ENCODE peak calls at places on chromosome 5, in ten cellular contexts. K is uterus, R is stomach, U is astrocyte of the spinal cord, H is nephron progenitor cell, C is Peyer's patch, L is cardiac muscle cell, Q is B cell, O is kidney, P is HL-60. D is an unnamed sample.
A peak's percentile ranks its signal among the peaks of the same experiment; 100 is the strongest.

GRCh38 chr5:6712136-6712581 is 1.1 kb upstream of the TENT4A start:
- DNase-seq in H (peak; percentile 61), U (peak; percentile 61), O (peak; percentile 86), K (peak; percentile 59), R (peak; percentile 50), C (peak; percentile 80), Q (peak; percentile 58), P (peak; percentile 42), L (peak; percentile 57), D (no peak)

GRCh38 chr5:94508421-94509148 is 109.8 kb downstream of the KIAA0825 start:
- DNase-seq in P (no peak), H (no peak), O (no peak), U (no peak), K (no peak), R (no peak), L (no peak), Q (no peak), C (no peak), D (no peak)

GRCh38 chr5:98065261-98065909 is 708.1 kb upstream of the RGMB start:
- DNase-seq in H (no peak), K (no peak), Q (no peak), L (no peak), R (no peak), C (no peak), U (peak; percentile 28), O (no peak), P (no peak), D (no peak)

GRCh38 chr5:139588962-139589361 is 27.8 kb downstream of the UBE2D2 start:
- DNase-seq in P (no peak), C (no peak), R (no peak), L (no peak), Q (no peak), H (no peak), O (no peak), K (no peak), U (no peak), D (no peak)

GRCh38 chr5:66744040-66744439 is 147.8 kb downstream of the MAST4 start:
- DNase-seq in R (no peak), K (no peak), H (no peak), O (no peak), L (peak; percentile 91), P (no peak), C (no peak), Q (no peak), U (peak; percentile 39), D (no peak)

GRCh38 chr5:112686675-112687074 is 51.0 kb upstream of the APC start:
- DNase-seq in Q (peak; percentile 46), U (no peak), L (no peak), C (no peak), O (no peak), R (no peak), P (no peak), H (no peak), K (no peak), D (no peak)

GRCh38 chr5:435961-436640 is 6.9 kb upstream of the EXOC3 start:
- DNase-seq in H (no peak), R (no peak), C (peak; percentile 49), L (peak; percentile 21), Q (no peak), P (peak; percentile 39), K (peak; percentile 0), O (peak; percentile 63), U (no peak), D (no peak)

GRCh38 chr5:134567651-134568338 is 42.3 kb downstream of the JADE2 start:
- DNase-seq in Q (no peak), H (no peak), C (no peak), R (no peak), U (peak; percentile 52), L (peak; percentile 57), O (peak; percentile 70), K (peak; percentile 69), P (peak; percentile 10), D (no peak)

GRCh38 chr5:67842806-67843205 is 372.8 kb upstream of the PIK3R1 start:
- DNase-seq in H (no peak), P (no peak), R (no peak), C (no peak), O (no peak), L (peak; percentile 56), U (peak; percentile 19), Q (no peak), K (no peak), D (no peak)

GRCh38 chr5:13188393-13188792 is 756.1 kb downstream of the DNAH5 start:
- DNase-seq in K (no peak), Q (no peak), L (no peak), O (no peak), H (no peak), C (no peak), P (no peak), R (no peak), U (no peak), D (no peak)

GRCh38 chr5:55231476-55232193 is 1.8 kb downstream of the CCNO start:
- DNase-seq in C (peak; percentile 62), H (peak; percentile 59), U (peak; percentile 49), Q (no peak), O (peak; percentile 75), L (peak; percentile 14), P (no peak), K (no peak), R (no peak), D (no peak)

GRCh38 chr5:172953776-172954189 is 5.4 kb upstream of the RPL26L1 start:
- DNase-seq in L (peak; percentile 81), H (no peak), Q (no peak), K (no peak), U (peak; percentile 79), O (no peak), P (no peak), R (no peak), C (no peak), D (no peak)

GRCh38 chr5:107242411-107242810 is 428.3 kb downstream of the EFNA5 start:
- DNase-seq in O (no peak), K (no peak), Q (no peak), H (no peak), R (no peak), U (no peak), P (no peak), C (no peak), L (no peak), D (no peak)

GRCh38 chr5:93800988-93801811 is 59.8 kb upstream of the POU5F2 start:
- DNase-seq in O (no peak), C (no peak), R (no peak), K (peak; percentile 16), H (peak; percentile 24), Q (no peak), L (peak; percentile 69), P (peak; percentile 2), U (peak; percentile 77), D (no peak)

GRCh38 chr5:131679911-131680310 is 44.9 kb upstream of the RAPGEF6 start:
- DNase-seq in Q (no peak), U (peak; percentile 69), L (peak; percentile 80), K (no peak), O (no peak), C (no peak), P (no peak), R (no peak), H (no peak), D (no peak)

GRCh38 chr5:128341056-128341455 is 197.0 kb downstream of the FBN2 start:
- DNase-seq in H (no peak), P (peak; percentile 55), C (no peak), R (no peak), L (peak; percentile 89), O (no peak), Q (no peak), K (no peak), U (no peak), D (no peak)

GRCh38 chr5:78327761-78328510 is 32.5 kb upstream of the SCAMP1 start:
- DNase-seq in P (no peak), U (no peak), R (peak; percentile 67), C (no peak), O (no peak), Q (no peak), H (no peak), L (no peak), K (no peak), D (no peak)

GRCh38 chr5:83467315-83468044 is 4.1 kb upstream of the VCAN start:
- DNase-seq in R (no peak), L (peak; percentile 70), H (no peak), O (peak; percentile 43), P (no peak), C (no peak), U (peak; percentile 79), K (no peak), Q (no peak), D (no peak)

GRCh38 chr5:178551059-178551458 is 39.1 kb downstream of the COL23A1 start:
- DNase-seq in L (peak; percentile 41), R (no peak), U (peak; percentile 10), C (no peak), K (no peak), Q (no peak), P (no peak), H (no peak), O (no peak), D (no peak)
- TF ChIP-seq CTCF in L (peak; percentile 47), R (no peak), U (peak; percentile 43), C (peak; percentile 38), K (peak; percentile 20), Q (peak; percentile 30), P (no peak), H (peak; percentile 47), O (peak; percentile 52), D (no peak)

GRCh38 chr5:178859625-178860521 is at the start of gene ZNF354B:
- DNase-seq in P (peak; percentile 91), O (peak; percentile 96), L (peak; percentile 98), R (peak; percentile 93), Q (peak; percentile 89), C (peak; percentile 92), K (peak; percentile 89), U (peak; percentile 95), H (peak; percentile 85), D (peak; percentile 70)
- TF ChIP-seq CTCF in P (no peak), O (peak; percentile 32), L (peak; percentile 15), R (no peak), Q (no peak), C (no peak), K (peak; percentile 17), U (peak; percentile 4), H (no peak), D (no peak)

GRCh38 chr5:73299017-73299630 is 126.1 kb downstream of the TMEM174 start:
- DNase-seq in R (no peak), L (no peak), K (no peak), Q (no peak), C (peak; percentile 63), P (no peak), O (peak; percentile 68), U (peak; percentile 44), H (peak; percentile 65), D (no peak)
- TF ChIP-seq CTCF in R (no peak), L (no peak), K (peak; percentile 5), Q (no peak), C (peak; percentile 52), P (no peak), O (no peak), U (peak; percentile 19), H (peak; percentile 30), D (no peak)

DNA sequence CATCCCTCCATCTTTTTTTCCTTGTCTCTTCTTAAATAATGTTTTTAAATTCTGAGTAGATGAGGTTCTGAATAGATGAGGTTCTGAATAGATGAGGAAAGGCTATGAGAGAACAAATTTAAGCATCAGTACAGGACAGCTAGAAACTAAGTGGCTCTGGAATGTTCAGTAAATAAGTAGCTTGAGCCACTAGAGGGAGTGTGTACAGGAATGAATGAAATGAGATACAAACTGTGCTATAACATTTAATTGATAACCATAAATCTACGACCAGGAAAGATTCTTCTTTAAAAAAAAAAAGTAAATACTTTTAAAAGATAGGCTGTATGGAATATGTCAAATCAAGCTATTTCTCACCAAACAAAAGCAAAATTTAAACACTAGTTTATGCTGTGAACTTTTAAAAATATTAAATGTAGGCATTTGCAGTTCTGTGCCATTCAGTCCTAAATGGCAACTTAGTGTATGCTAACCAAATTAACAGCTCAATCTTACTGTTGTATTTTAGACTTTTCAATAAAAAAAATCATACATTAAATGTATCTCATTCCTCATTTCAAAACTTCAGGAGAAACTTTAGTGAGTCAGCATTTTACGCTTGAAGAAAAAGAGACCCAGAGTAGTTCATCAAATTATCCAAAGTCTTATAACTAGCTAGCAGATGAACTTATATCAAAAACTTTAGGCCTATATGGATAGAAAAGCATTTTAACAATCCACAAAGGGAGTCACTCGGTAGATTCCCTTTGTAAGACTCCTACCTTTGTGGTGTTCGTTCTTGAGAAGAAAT is 70.4 kb upstream of the SNX2 start:
- DNase-seq in L (peak; percentile 76), O (no peak), P (no peak), K (no peak), Q (no peak), H (no peak), R (no peak), U (peak; percentile 56), C (no peak), D (no peak)
- TF ChIP-seq CTCF in L (peak; percentile 73), O (peak; percentile 58), P (no peak), K (peak; percentile 33), Q (peak; percentile 74), H (peak; percentile 52), R (no peak), U (peak; percentile 67), C (peak; percentile 62), D (no peak)